ENCODE peak calls at places on chromosome 1, in six cellular contexts. One of them, this sample, is unnamed.

GRCh38 chr1:199205740-199206139 is 566.9 kb downstream of the PTPRC start:
- DNase-seq in H1: no peak
- DNase-seq in GM23248: no peak
- DNase-seq in fibroblast of lung: no peak
- DNase-seq in HCT116: no peak
- DNase-seq in mammary epithelial cell: peak
- DNase-seq in this sample: no peak

GRCh38 chr1:234597894-234598293 is 12.1 kb downstream of the IRF2BP2 start:
- DNase-seq in H1: no peak
- DNase-seq in GM23248: peak
- DNase-seq in fibroblast of lung: peak
- DNase-seq in HCT116: no peak
- DNase-seq in mammary epithelial cell: peak
- DNase-seq in this sample: no peak

GRCh38 chr1:162011337-162012012 is 12.2 kb downstream of the OLFML2B start:
- DNase-seq in H1: no peak
- DNase-seq in GM23248: no peak
- DNase-seq in fibroblast of lung: no peak
- DNase-seq in HCT116: no peak
- DNase-seq in mammary epithelial cell: no peak
- DNase-seq in this sample: no peak

GRCh38 chr1:16956775-16957174 is 23.6 kb downstream of the MFAP2 start:
- DNase-seq in H1: no peak
- DNase-seq in GM23248: no peak
- DNase-seq in fibroblast of lung: no peak
- DNase-seq in HCT116: no peak
- DNase-seq in mammary epithelial cell: no peak
- DNase-seq in this sample: no peak

GRCh38 chr1:37926061-37926924 is 20.6 kb downstream of the INPP5B start:
- DNase-seq in H1: no peak
- DNase-seq in GM23248: no peak
- DNase-seq in fibroblast of lung: no peak
- DNase-seq in HCT116: no peak
- DNase-seq in mammary epithelial cell: no peak
- DNase-seq in this sample: no peak

GRCh38 chr1:240888039-240888786 is 276.3 kb upstream of the GREM2 start:
- DNase-seq in H1: peak
- DNase-seq in GM23248: no peak
- DNase-seq in fibroblast of lung: peak
- DNase-seq in HCT116: peak
- DNase-seq in mammary epithelial cell: peak
- DNase-seq in this sample: no peak

GRCh38 chr1:48776400-48777218 is at the start of gene BEND5:
- DNase-seq in H1: peak
- DNase-seq in GM23248: peak
- DNase-seq in fibroblast of lung: peak
- DNase-seq in HCT116: no peak
- DNase-seq in mammary epithelial cell: no peak
- DNase-seq in this sample: peak

GRCh38 chr1:156480015-156480368 is 20.6 kb downstream of the MEF2D start:
- DNase-seq in H1: no peak
- DNase-seq in GM23248: no peak
- DNase-seq in fibroblast of lung: no peak
- DNase-seq in HCT116: no peak
- DNase-seq in mammary epithelial cell: no peak
- DNase-seq in this sample: no peak

GRCh38 chr1:231841616-231842344 is 215.2 kb downstream of the DISC1 start:
- DNase-seq in H1: no peak
- DNase-seq in GM23248: peak
- DNase-seq in fibroblast of lung: peak
- DNase-seq in HCT116: no peak
- DNase-seq in mammary epithelial cell: peak
- DNase-seq in this sample: no peak

GRCh38 chr1:157105988-157106812 is 6.6 kb upstream of the ETV3L start:
- DNase-seq in H1: no peak
- DNase-seq in GM23248: peak
- DNase-seq in fibroblast of lung: peak
- DNase-seq in HCT116: no peak
- DNase-seq in mammary epithelial cell: peak
- DNase-seq in this sample: no peak

GRCh38 chr1:159939603-159940002 is 5.8 kb downstream of the IGSF9 start:
- DNase-seq in H1: no peak
- DNase-seq in GM23248: no peak
- DNase-seq in fibroblast of lung: no peak
- DNase-seq in HCT116: no peak
- DNase-seq in mammary epithelial cell: no peak
- DNase-seq in this sample: no peak

GRCh38 chr1:192565946-192566345 is 9.6 kb upstream of the RGS1 start:
- DNase-seq in H1: no peak
- DNase-seq in GM23248: peak
- DNase-seq in fibroblast of lung: no peak
- DNase-seq in HCT116: no peak
- DNase-seq in mammary epithelial cell: peak
- DNase-seq in this sample: no peak

GRCh38 chr1:172991674-172992400 is 58.9 kb downstream of the TNFSF18 start:
- DNase-seq in H1: no peak
- DNase-seq in GM23248: no peak
- DNase-seq in fibroblast of lung: no peak
- DNase-seq in HCT116: no peak
- DNase-seq in mammary epithelial cell: no peak
- DNase-seq in this sample: no peak

GRCh38 chr1:61605607-61606321 is 119.2 kb downstream of the TM2D1 start:
- DNase-seq in H1: no peak
- DNase-seq in GM23248: peak
- DNase-seq in fibroblast of lung: peak
- DNase-seq in HCT116: no peak
- DNase-seq in mammary epithelial cell: peak
- DNase-seq in this sample: no peak

GRCh38 chr1:44405804-44406743 is 1.0 kb downstream of the RNF220 start:
- DNase-seq in H1: peak
- DNase-seq in GM23248: peak
- DNase-seq in fibroblast of lung: no peak
- DNase-seq in HCT116: no peak
- DNase-seq in mammary epithelial cell: no peak
- DNase-seq in this sample: no peak

GRCh38 chr1:114063544-114063943 is 84.3 kb downstream of the OLFML3 start:
- DNase-seq in H1: no peak
- DNase-seq in GM23248: no peak
- DNase-seq in fibroblast of lung: no peak
- DNase-seq in HCT116: no peak
- DNase-seq in mammary epithelial cell: no peak
- DNase-seq in this sample: no peak

GRCh38 chr1:2231667-2232254 is 3.6 kb downstream of the SKI start:
- DNase-seq in H1: peak
- DNase-seq in GM23248: peak
- DNase-seq in fibroblast of lung: peak
- DNase-seq in HCT116: no peak
- DNase-seq in mammary epithelial cell: peak
- DNase-seq in this sample: no peak

GRCh38 chr1:2449636-2450454 is 26.2 kb upstream of the PLCH2 start:
- DNase-seq in H1: no peak
- DNase-seq in GM23248: no peak
- DNase-seq in fibroblast of lung: no peak
- DNase-seq in HCT116: no peak
- DNase-seq in mammary epithelial cell: no peak
- DNase-seq in this sample: no peak

GRCh38 chr1:31734582-31735107 is 29.5 kb downstream of the ADGRB2 start:
- DNase-seq in H1: no peak
- DNase-seq in GM23248: peak
- DNase-seq in fibroblast of lung: peak
- DNase-seq in HCT116: no peak
- DNase-seq in mammary epithelial cell: no peak
- DNase-seq in this sample: no peak

DNA sequence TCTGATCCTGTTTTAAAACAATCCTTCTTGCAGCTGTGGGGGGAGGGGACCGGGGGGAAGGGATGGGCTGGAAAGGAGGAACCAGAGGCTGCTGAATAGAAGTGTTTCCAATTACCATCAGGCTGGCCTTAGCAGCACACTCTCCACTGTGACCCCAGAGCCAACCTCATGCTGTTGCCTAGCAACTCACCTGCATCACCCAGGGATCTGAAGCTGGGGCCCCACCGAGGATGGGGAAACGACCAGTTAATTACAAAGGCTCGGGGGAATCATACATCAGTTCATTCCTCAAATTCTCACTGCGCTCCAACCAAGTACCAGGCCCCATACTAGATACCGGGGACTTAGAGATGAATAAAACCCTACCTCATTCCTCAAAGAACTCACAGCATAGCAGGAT is 11.9 kb upstream of the GPX7 start:
- DNase-seq in H1: no peak
- DNase-seq in GM23248: no peak
- DNase-seq in fibroblast of lung: no peak
- DNase-seq in HCT116: no peak
- DNase-seq in mammary epithelial cell: no peak
- DNase-seq in this sample: no peak
- TF ChIP-seq EZH2 in H1: no peak
- TF ChIP-seq EZH2 in GM23248: no peak
- TF ChIP-seq EZH2 in fibroblast of lung: no peak
- TF ChIP-seq EZH2 in HCT116: no peak
- TF ChIP-seq EZH2 in mammary epithelial cell: no peak
- TF ChIP-seq EZH2 in this sample: no peak

DNA sequence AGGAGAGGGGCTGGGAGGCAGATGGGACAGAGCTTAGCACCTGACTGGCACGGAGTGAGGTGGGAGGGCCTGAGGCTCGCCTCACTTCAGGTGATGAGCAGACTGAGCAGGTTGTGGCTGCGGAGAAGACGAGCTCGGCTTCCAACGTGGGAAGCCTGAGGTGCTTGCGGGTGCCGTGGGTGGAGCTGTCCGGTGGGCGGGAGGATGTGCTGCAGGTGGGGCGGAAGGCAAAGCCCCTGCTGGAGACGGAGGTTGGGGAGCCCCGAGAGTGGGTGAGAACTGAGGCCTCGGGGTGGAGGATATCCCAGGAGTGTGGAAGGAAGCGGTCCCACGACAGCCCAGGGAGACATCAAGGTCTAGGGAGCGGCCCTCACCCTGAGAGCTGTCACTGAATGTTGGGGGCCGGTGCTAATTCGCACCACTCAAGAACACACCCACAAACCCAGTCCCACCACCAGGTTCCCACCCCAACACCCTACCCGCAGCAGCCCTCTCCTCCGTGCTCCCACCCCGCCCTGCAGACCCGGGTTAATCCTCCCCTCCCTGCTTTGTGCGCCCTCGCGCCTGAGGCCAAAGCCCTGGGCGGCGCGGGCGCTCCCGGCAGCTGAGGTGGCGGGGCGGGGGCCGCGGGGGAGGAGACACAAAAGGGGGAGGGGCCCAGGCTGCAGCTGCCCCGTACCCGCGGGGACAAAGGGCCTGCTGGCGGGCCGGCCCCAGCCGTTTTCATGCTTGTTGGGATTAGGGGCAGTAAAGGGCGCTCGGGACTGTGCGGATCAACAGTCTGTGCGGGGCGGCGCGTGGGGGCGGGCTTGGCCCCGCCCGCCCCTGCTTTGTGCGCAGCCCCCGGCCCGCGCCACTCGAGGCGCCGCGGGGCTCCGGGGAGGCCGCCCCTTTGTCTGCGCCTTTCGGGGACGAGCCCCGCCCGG is 11.2 kb downstream of the C1orf216 start:
- DNase-seq in H1: peak
- DNase-seq in GM23248: peak
- DNase-seq in fibroblast of lung: peak
- DNase-seq in HCT116: no peak
- DNase-seq in mammary epithelial cell: no peak
- DNase-seq in this sample: no peak
- TF ChIP-seq EZH2 in H1: no peak
- TF ChIP-seq EZH2 in GM23248: no peak
- TF ChIP-seq EZH2 in fibroblast of lung: no peak
- TF ChIP-seq EZH2 in HCT116: no peak
- TF ChIP-seq EZH2 in mammary epithelial cell: no peak
- TF ChIP-seq EZH2 in this sample: no peak

DNA sequence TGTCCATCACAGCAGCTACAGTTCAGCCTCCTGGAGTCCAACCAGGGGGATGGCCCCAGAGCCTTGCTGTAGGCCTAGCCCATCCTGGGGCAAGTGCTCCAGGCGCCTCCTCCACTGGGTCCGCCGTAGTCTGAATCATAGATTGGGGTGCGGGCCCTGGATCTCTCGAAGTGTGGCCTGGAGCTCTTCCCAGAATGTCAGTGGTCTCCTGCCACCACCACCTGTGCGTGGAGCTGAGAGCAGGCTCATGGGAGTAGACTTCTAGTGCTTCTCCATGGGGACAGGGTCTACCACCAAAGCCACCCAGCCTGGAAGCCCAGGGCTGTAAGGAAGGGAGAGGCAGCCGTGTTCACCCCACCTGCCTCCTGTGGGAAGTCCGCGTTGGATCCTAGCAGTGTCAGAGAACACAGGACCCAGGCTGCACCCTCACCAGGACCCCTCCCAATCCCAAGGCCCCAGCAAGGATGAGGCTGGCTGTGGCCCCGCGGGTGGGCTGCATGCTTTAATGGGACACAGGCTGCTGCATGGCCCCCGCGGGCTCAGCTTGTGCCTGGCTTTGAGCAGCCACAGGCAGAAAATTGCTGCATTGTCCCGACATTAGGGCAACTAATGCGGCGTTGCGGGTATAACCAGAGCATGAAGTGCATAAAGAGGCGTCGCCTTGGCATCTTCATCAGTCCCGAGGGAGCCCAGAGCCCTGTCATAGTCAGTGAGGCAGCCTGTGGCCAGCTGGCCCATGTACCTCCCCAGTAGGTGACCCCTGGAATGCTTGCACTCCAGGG is 735 bp upstream of the HES3 start:
- DNase-seq in H1: no peak
- DNase-seq in GM23248: no peak
- DNase-seq in fibroblast of lung: no peak
- DNase-seq in HCT116: no peak
- DNase-seq in mammary epithelial cell: no peak
- DNase-seq in this sample: no peak
- TF ChIP-seq EZH2 in H1: no peak
- TF ChIP-seq EZH2 in GM23248: no peak
- TF ChIP-seq EZH2 in fibroblast of lung: peak
- TF ChIP-seq EZH2 in HCT116: no peak
- TF ChIP-seq EZH2 in mammary epithelial cell: peak
- TF ChIP-seq EZH2 in this sample: no peak

DNA sequence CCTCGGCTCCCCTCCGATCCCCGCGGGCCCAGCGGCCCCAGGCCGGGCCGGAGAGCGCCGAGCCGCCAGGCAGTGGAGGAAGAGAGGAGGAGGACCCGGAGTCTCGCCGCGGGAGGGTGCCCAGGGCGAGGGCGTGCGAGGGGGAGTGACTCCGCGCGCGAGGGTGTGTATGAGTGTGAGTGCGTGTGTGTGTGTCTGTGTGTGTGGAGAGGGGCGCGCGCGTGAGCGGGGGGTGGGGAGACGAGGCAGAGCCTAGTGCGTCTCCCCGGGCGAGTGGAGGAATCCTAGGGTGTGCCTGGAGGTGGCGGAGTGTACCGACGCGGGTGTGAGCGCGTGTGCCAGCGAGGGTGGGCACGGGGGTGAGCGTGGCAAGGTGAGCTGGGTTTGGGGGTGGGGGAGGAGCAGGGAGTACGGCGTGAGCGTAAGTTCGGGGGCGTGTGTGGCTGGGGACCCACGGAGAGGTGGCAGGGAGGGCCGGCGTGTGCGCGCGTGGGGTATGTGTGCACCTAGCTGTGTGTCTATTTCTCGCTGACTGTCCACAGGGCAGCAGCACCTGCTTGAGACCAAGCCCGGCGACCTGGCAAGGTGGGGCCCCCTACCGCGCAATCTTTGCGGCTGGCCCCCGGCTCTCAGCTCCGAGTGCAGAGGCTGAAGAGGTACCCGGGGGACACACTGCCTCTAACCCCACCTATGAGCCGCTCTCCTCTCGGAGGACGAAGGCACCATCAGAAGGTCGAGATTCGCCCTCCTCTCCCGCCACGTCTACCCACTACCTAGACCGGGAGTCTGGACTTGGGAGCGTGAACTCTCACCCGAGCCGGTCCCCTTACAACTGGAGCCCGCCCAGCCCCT is 784 bp upstream of the KCND3 start:
- DNase-seq in H1: peak
- DNase-seq in GM23248: peak
- DNase-seq in fibroblast of lung: peak
- DNase-seq in HCT116: no peak
- DNase-seq in mammary epithelial cell: peak
- DNase-seq in this sample: no peak
- TF ChIP-seq EZH2 in H1: peak
- TF ChIP-seq EZH2 in GM23248: peak
- TF ChIP-seq EZH2 in fibroblast of lung: peak
- TF ChIP-seq EZH2 in HCT116: no peak
- TF ChIP-seq EZH2 in mammary epithelial cell: peak
- TF ChIP-seq EZH2 in this sample: no peak

This sample was measured in SK-N-MC.